ENCODE peak calls at places on chromosomes 1 and 21, in nine cellular contexts. One of them, this sample, is unnamed. For H3K36me3, the result is how much of the 10 kb centered on the place peaks cover.

GRCh38 chr1:183837062-183837461 is 32.1 kb downstream of the RGL1 start:
- DNase-seq in heart left ventricle: no peak
- DNase-seq in esophagus squamous epithelium: no peak
- DNase-seq in colonic mucosa: no peak
- DNase-seq in GM23338: no peak
- DNase-seq in astrocyte: no peak
- DNase-seq in adrenal gland: peak
- DNase-seq in pancreas: no peak
- DNase-seq in IMR-90: no peak
- DNase-seq in this sample: no peak

GRCh38 chr1:111504097-111504496 is 664 bp upstream of the ADORA3 start:
- DNase-seq in heart left ventricle: no peak
- DNase-seq in esophagus squamous epithelium: no peak
- DNase-seq in colonic mucosa: no peak
- DNase-seq in GM23338: no peak
- DNase-seq in astrocyte: no peak
- DNase-seq in adrenal gland: no peak
- DNase-seq in pancreas: no peak
- DNase-seq in IMR-90: no peak
- DNase-seq in this sample: no peak

GRCh38 chr1:175219774-175220173 is 27.2 kb upstream of the KIAA0040 start:
- DNase-seq in heart left ventricle: no peak
- DNase-seq in esophagus squamous epithelium: no peak
- DNase-seq in colonic mucosa: no peak
- DNase-seq in GM23338: no peak
- DNase-seq in astrocyte: no peak
- DNase-seq in adrenal gland: no peak
- DNase-seq in pancreas: no peak
- DNase-seq in IMR-90: no peak
- DNase-seq in this sample: no peak

GRCh38 chr1:63678200-63678599 is 85.0 kb downstream of the PGM1 start:
- DNase-seq in heart left ventricle: no peak
- DNase-seq in esophagus squamous epithelium: no peak
- DNase-seq in colonic mucosa: no peak
- DNase-seq in GM23338: no peak
- DNase-seq in astrocyte: no peak
- DNase-seq in adrenal gland: no peak
- DNase-seq in pancreas: no peak
- DNase-seq in IMR-90: no peak
- DNase-seq in this sample: no peak

GRCh38 chr1:44609412-44609767 is 64.9 kb downstream of the TMEM53 start:
- DNase-seq in heart left ventricle: peak
- DNase-seq in esophagus squamous epithelium: no peak
- DNase-seq in colonic mucosa: peak
- DNase-seq in GM23338: peak
- DNase-seq in astrocyte: no peak
- DNase-seq in adrenal gland: peak
- DNase-seq in pancreas: peak
- DNase-seq in IMR-90: peak
- DNase-seq in this sample: no peak

GRCh38 chr1:247500725-247501348 is 35.4 kb downstream of the OR2C3 start:
- DNase-seq in heart left ventricle: no peak
- DNase-seq in esophagus squamous epithelium: no peak
- DNase-seq in colonic mucosa: no peak
- DNase-seq in GM23338: no peak
- DNase-seq in astrocyte: no peak
- DNase-seq in adrenal gland: no peak
- DNase-seq in pancreas: no peak
- DNase-seq in IMR-90: no peak
- DNase-seq in this sample: no peak

GRCh38 chr1:145711213-145711651 is 4.1 kb upstream of the PDZK1 start:
- DNase-seq in heart left ventricle: no peak
- DNase-seq in esophagus squamous epithelium: no peak
- DNase-seq in colonic mucosa: peak
- DNase-seq in GM23338: no peak
- DNase-seq in astrocyte: no peak
- DNase-seq in adrenal gland: no peak
- DNase-seq in pancreas: no peak
- DNase-seq in IMR-90: no peak
- DNase-seq in this sample: no peak

GRCh38 chr1:106768501-106768900 is 288.0 kb upstream of the PRMT6 start:
- DNase-seq in heart left ventricle: no peak
- DNase-seq in esophagus squamous epithelium: no peak
- DNase-seq in colonic mucosa: no peak
- DNase-seq in GM23338: no peak
- DNase-seq in astrocyte: peak
- DNase-seq in adrenal gland: no peak
- DNase-seq in pancreas: no peak
- DNase-seq in IMR-90: no peak
- DNase-seq in this sample: no peak

GRCh38 chr21:31117046-31117916 is 79.0 kb upstream of the KRTAP19-8 start:
- DNase-seq in heart left ventricle: no peak
- DNase-seq in esophagus squamous epithelium: no peak
- DNase-seq in colonic mucosa: no peak
- DNase-seq in GM23338: no peak
- DNase-seq in astrocyte: peak
- DNase-seq in adrenal gland: no peak
- DNase-seq in pancreas: no peak
- DNase-seq in IMR-90: peak
- DNase-seq in this sample: no peak

GRCh38 chr1:81760487-81761097 is 40.1 kb upstream of the ADGRL2 start:
- DNase-seq in heart left ventricle: no peak
- DNase-seq in esophagus squamous epithelium: no peak
- DNase-seq in colonic mucosa: no peak
- DNase-seq in GM23338: peak
- DNase-seq in astrocyte: peak
- DNase-seq in adrenal gland: no peak
- DNase-seq in pancreas: no peak
- DNase-seq in IMR-90: peak
- DNase-seq in this sample: no peak

GRCh38 chr1:89525169-89525855 is 683 bp downstream of the LRRC8B start:
- DNase-seq in heart left ventricle: peak
- DNase-seq in esophagus squamous epithelium: no peak
- DNase-seq in colonic mucosa: peak
- DNase-seq in GM23338: peak
- DNase-seq in astrocyte: no peak
- DNase-seq in adrenal gland: peak
- DNase-seq in pancreas: no peak
- DNase-seq in IMR-90: no peak
- DNase-seq in this sample: peak

GRCh38 chr1:8825985-8826481 is 8.6 kb upstream of the RERE start:
- DNase-seq in heart left ventricle: peak
- DNase-seq in esophagus squamous epithelium: no peak
- DNase-seq in colonic mucosa: no peak
- DNase-seq in GM23338: no peak
- DNase-seq in astrocyte: peak
- DNase-seq in adrenal gland: no peak
- DNase-seq in pancreas: no peak
- DNase-seq in IMR-90: peak
- DNase-seq in this sample: no peak

GRCh38 chr1:182015360-182015759 is 46.2 kb downstream of the ZNF648 start:
- DNase-seq in heart left ventricle: no peak
- DNase-seq in esophagus squamous epithelium: no peak
- DNase-seq in colonic mucosa: no peak
- DNase-seq in GM23338: peak
- DNase-seq in astrocyte: no peak
- DNase-seq in adrenal gland: no peak
- DNase-seq in pancreas: no peak
- DNase-seq in IMR-90: no peak
- DNase-seq in this sample: no peak
- TF ChIP-seq CTCF in heart left ventricle: peak
- TF ChIP-seq CTCF in esophagus squamous epithelium: no peak
- TF ChIP-seq CTCF in colonic mucosa: no peak
- TF ChIP-seq CTCF in GM23338: peak
- TF ChIP-seq CTCF in astrocyte: no peak
- TF ChIP-seq CTCF in adrenal gland: no peak
- TF ChIP-seq CTCF in pancreas: no peak
- TF ChIP-seq CTCF in IMR-90: no peak
- TF ChIP-seq CTCF in this sample: no peak

GRCh38 chr1:19409477-19410086 is 75.8 kb downstream of the CAPZB start:
- DNase-seq in heart left ventricle: no peak
- DNase-seq in esophagus squamous epithelium: no peak
- DNase-seq in colonic mucosa: no peak
- DNase-seq in GM23338: no peak
- DNase-seq in astrocyte: no peak
- DNase-seq in adrenal gland: no peak
- DNase-seq in pancreas: no peak
- DNase-seq in IMR-90: no peak
- DNase-seq in this sample: no peak
- H3K36me3 ChIP-seq in heart left ventricle: under half
- H3K36me3 ChIP-seq in esophagus squamous epithelium: under half
- H3K36me3 ChIP-seq in colonic mucosa: under half
- H3K36me3 ChIP-seq in GM23338: under half
- H3K36me3 ChIP-seq in astrocyte: under half
- H3K36me3 ChIP-seq in adrenal gland: under half
- H3K36me3 ChIP-seq in pancreas: under half
- H3K36me3 ChIP-seq in IMR-90: under half
- H3K36me3 ChIP-seq in this sample: under half

GRCh38 chr21:42640486-42640885 is 12.9 kb upstream of the PDE9A start:
- DNase-seq in heart left ventricle: no peak
- DNase-seq in esophagus squamous epithelium: no peak
- DNase-seq in colonic mucosa: peak
- DNase-seq in GM23338: no peak
- DNase-seq in astrocyte: no peak
- DNase-seq in adrenal gland: peak
- DNase-seq in pancreas: peak
- DNase-seq in IMR-90: no peak
- DNase-seq in this sample: no peak

GRCh38 chr21:42639646-42640152 is 13.7 kb upstream of the PDE9A start:
- DNase-seq in heart left ventricle: no peak
- DNase-seq in esophagus squamous epithelium: no peak
- DNase-seq in colonic mucosa: no peak
- DNase-seq in GM23338: no peak
- DNase-seq in astrocyte: no peak
- DNase-seq in adrenal gland: peak
- DNase-seq in pancreas: no peak
- DNase-seq in IMR-90: no peak
- DNase-seq in this sample: no peak

GRCh38 chr21:42641311-42642218 is 11.9 kb upstream of the PDE9A start:
- DNase-seq in heart left ventricle: no peak
- DNase-seq in esophagus squamous epithelium: no peak
- DNase-seq in colonic mucosa: no peak
- DNase-seq in GM23338: peak
- DNase-seq in astrocyte: no peak
- DNase-seq in adrenal gland: peak
- DNase-seq in pancreas: no peak
- DNase-seq in IMR-90: no peak
- DNase-seq in this sample: no peak

GRCh38 chr21:42644223-42645208 is 8.9 kb upstream of the PDE9A start:
- DNase-seq in heart left ventricle: no peak
- DNase-seq in esophagus squamous epithelium: no peak
- DNase-seq in colonic mucosa: no peak
- DNase-seq in GM23338: no peak
- DNase-seq in astrocyte: peak
- DNase-seq in adrenal gland: peak
- DNase-seq in pancreas: no peak
- DNase-seq in IMR-90: peak
- DNase-seq in this sample: no peak

DNA sequence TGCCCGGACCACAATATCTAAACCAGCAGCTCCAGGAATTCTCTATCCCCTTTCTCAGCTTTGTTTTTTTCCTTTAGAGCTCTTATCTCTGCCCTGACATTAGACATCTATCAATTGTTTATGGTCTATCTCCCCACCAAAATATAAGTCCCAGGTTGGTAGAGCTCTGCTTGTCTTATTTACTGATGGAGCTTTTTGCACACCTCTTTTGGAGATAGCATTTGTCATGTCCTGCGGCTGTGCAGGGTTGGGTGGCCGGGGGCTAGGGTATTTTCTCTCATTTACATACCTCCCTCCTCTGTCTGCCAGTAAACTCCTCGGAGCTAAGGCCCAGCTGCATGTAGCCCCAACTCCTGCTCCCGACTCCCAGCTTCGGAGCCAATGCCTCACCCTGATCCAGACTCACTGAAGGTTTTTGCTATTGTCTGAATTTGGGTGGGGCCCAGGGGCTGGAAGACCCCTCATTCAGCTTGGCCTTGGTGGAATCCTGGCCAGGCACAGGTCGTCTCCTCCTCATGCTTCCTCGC is 11.1 kb upstream of the PDE9A start:
- DNase-seq in heart left ventricle: no peak
- DNase-seq in esophagus squamous epithelium: no peak
- DNase-seq in colonic mucosa: no peak
- DNase-seq in GM23338: no peak
- DNase-seq in astrocyte: no peak
- DNase-seq in adrenal gland: no peak
- DNase-seq in pancreas: no peak
- DNase-seq in IMR-90: no peak
- DNase-seq in this sample: no peak
- H3K27ac ChIP-seq in heart left ventricle: no peak
- H3K27ac ChIP-seq in esophagus squamous epithelium: no peak
- H3K27ac ChIP-seq in colonic mucosa: no peak
- H3K27ac ChIP-seq in GM23338: no peak
- H3K27ac ChIP-seq in astrocyte: no peak
- H3K27ac ChIP-seq in adrenal gland: no peak
- H3K27ac ChIP-seq in pancreas: no peak
- H3K27ac ChIP-seq in IMR-90: no peak
- H3K27ac ChIP-seq in this sample: no peak

DNA sequence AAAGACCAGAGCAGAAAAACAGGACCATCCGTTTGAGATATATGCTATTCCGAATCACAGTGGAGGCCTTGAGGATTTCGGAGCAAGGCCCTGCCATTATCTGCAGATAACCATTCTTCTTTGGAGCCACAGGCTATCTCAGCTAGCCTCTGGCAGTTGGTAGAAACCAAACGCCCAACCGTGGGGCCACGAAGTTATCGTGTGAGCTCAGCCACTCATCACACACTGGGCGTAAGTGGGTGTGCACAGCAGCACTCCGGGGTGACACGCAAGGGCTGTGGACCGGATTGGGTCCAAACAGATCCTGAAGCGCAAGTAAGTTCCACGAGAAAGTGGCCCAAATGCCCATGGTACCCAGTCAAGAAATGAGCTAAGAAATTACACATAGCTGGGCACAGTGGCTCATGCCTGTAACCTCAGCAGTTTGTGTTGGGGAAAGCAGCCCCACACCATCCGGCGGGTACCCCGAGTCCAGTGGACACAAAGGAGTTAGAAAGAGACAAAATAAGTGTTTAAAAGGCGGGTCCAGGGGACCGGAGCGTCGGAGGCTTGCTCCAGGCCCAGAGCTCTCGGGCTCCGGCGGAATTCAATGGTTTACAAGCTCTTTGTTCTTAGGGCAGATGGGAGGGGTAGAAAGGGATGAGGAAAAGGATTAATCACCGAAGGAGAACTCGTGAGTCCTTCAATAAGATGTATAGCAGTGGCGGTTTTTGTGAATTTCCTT is 130.6 kb downstream of the LIPI start:
- DNase-seq in heart left ventricle: no peak
- DNase-seq in esophagus squamous epithelium: no peak
- DNase-seq in colonic mucosa: peak
- DNase-seq in GM23338: peak
- DNase-seq in astrocyte: no peak
- DNase-seq in adrenal gland: no peak
- DNase-seq in pancreas: no peak
- DNase-seq in IMR-90: no peak
- DNase-seq in this sample: no peak
- TF ChIP-seq CTCF in heart left ventricle: no peak
- TF ChIP-seq CTCF in esophagus squamous epithelium: no peak
- TF ChIP-seq CTCF in colonic mucosa: no peak
- TF ChIP-seq CTCF in GM23338: no peak
- TF ChIP-seq CTCF in astrocyte: no peak
- TF ChIP-seq CTCF in adrenal gland: no peak
- TF ChIP-seq CTCF in pancreas: no peak
- TF ChIP-seq CTCF in IMR-90: no peak
- TF ChIP-seq CTCF in this sample: no peak

GRCh38 chr1:10578070-10578469 is 103.3 kb downstream of the PEX14 start:
- DNase-seq in heart left ventricle: no peak
- DNase-seq in esophagus squamous epithelium: no peak
- DNase-seq in colonic mucosa: no peak
- DNase-seq in GM23338: no peak
- DNase-seq in astrocyte: no peak
- DNase-seq in adrenal gland: no peak
- DNase-seq in pancreas: no peak
- DNase-seq in IMR-90: no peak
- DNase-seq in this sample: no peak
- H3K36me3 ChIP-seq in heart left ventricle: under half
- H3K36me3 ChIP-seq in esophagus squamous epithelium: under half
- H3K36me3 ChIP-seq in colonic mucosa: under half
- H3K36me3 ChIP-seq in GM23338: under half
- H3K36me3 ChIP-seq in astrocyte: under half
- H3K36me3 ChIP-seq in adrenal gland: under half
- H3K36me3 ChIP-seq in pancreas: under half
- H3K36me3 ChIP-seq in IMR-90: under half
- H3K36me3 ChIP-seq in this sample: under half